ENCODE peak calls at places on chromosomes 12 and 14, in five cellular contexts. One of them, this sample, is unnamed.

GRCh38 chr12:19937161-19937560 is 431.2 kb upstream of the PDE3A start:
- DNase-seq in neuronal stem cell: no peak
- DNase-seq in H1: no peak
- DNase-seq in H9: no peak
- DNase-seq in mesenchymal stem cell: no peak
- DNase-seq in this sample: no peak

GRCh38 chr12:42539696-42540095 is 49.9 kb downstream of the PRICKLE1 start:
- DNase-seq in neuronal stem cell: no peak
- DNase-seq in H9: no peak
- DNase-seq in mesenchymal stem cell: no peak
- DNase-seq in H1: no peak
- DNase-seq in this sample: no peak

GRCh38 chr14:56813143-56813551 is 2.9 kb upstream of the OTX2 start:
- DNase-seq in H1: peak
- DNase-seq in H9: no peak
- DNase-seq in neuronal stem cell: no peak
- DNase-seq in mesenchymal stem cell: no peak
- DNase-seq in this sample: no peak

GRCh38 chr14:75457648-75458165 is 29.9 kb downstream of the JDP2 start:
- DNase-seq in mesenchymal stem cell: no peak
- DNase-seq in H9: no peak
- DNase-seq in H1: no peak
- DNase-seq in neuronal stem cell: no peak
- DNase-seq in this sample: no peak

GRCh38 chr12:95096378-95096777 is 23.0 kb upstream of the NR2C1 start:
- DNase-seq in H9: no peak
- DNase-seq in H1: no peak
- DNase-seq in mesenchymal stem cell: no peak
- DNase-seq in neuronal stem cell: no peak
- DNase-seq in this sample: no peak

GRCh38 chr14:104732355-104732804 is 8.4 kb downstream of the ADSS1 start:
- DNase-seq in H9: no peak
- DNase-seq in mesenchymal stem cell: no peak
- DNase-seq in H1: no peak
- DNase-seq in neuronal stem cell: no peak
- DNase-seq in this sample: no peak

GRCh38 chr14:68325267-68325807 is 467.5 kb downstream of the ZFP36L1 start:
- DNase-seq in neuronal stem cell: no peak
- DNase-seq in H9: no peak
- DNase-seq in H1: no peak
- DNase-seq in mesenchymal stem cell: no peak
- DNase-seq in this sample: no peak

GRCh38 chr14:103519837-103520212 is 2.8 kb downstream of the CKB start:
- DNase-seq in H1: no peak
- DNase-seq in mesenchymal stem cell: no peak
- DNase-seq in H9: no peak
- DNase-seq in neuronal stem cell: no peak
- DNase-seq in this sample: no peak

GRCh38 chr12:94089891-94090290 is 58.5 kb upstream of the PLXNC1 start:
- DNase-seq in H1: no peak
- DNase-seq in neuronal stem cell: no peak
- DNase-seq in mesenchymal stem cell: peak
- DNase-seq in H9: no peak
- DNase-seq in this sample: peak

GRCh38 chr12:55847603-55848329 is 5.0 kb upstream of the MMP19 start:
- DNase-seq in mesenchymal stem cell: peak
- DNase-seq in neuronal stem cell: no peak
- DNase-seq in H1: no peak
- DNase-seq in H9: no peak
- DNase-seq in this sample: peak

GRCh38 chr12:93127107-93127560 is 198.0 kb upstream of the EEA1 start:
- DNase-seq in H9: no peak
- DNase-seq in mesenchymal stem cell: no peak
- DNase-seq in H1: no peak
- DNase-seq in neuronal stem cell: no peak
- DNase-seq in this sample: no peak

GRCh38 chr14:105866841-105867321 is 340.5 kb downstream of the TMEM121 start:
- DNase-seq in neuronal stem cell: no peak
- DNase-seq in mesenchymal stem cell: no peak
- DNase-seq in H1: no peak
- DNase-seq in H9: no peak
- DNase-seq in this sample: no peak

GRCh38 chr14:99989032-99989431 is 76.2 kb upstream of the EVL start:
- DNase-seq in neuronal stem cell: no peak
- DNase-seq in mesenchymal stem cell: no peak
- DNase-seq in H1: no peak
- DNase-seq in H9: no peak
- DNase-seq in this sample: no peak

GRCh38 chr14:77097689-77098469 is at the start of gene CIPC:
- DNase-seq in mesenchymal stem cell: peak
- DNase-seq in neuronal stem cell: peak
- DNase-seq in H9: peak
- DNase-seq in H1: peak
- DNase-seq in this sample: peak
- H2BK5ac ChIP-seq in mesenchymal stem cell: peak
- H2BK5ac ChIP-seq in neuronal stem cell: peak
- H2BK5ac ChIP-seq in H9: no peak
- H2BK5ac ChIP-seq in H1: peak
- H2BK5ac ChIP-seq in this sample: peak

GRCh38 chr12:14238224-14238792 is 127.2 kb upstream of the ATF7IP start:
- DNase-seq in H9: no peak
- DNase-seq in neuronal stem cell: no peak
- DNase-seq in H1: no peak
- DNase-seq in mesenchymal stem cell: peak
- DNase-seq in this sample: peak

GRCh38 chr12:14239935-14240872 is 125.3 kb upstream of the ATF7IP start:
- DNase-seq in mesenchymal stem cell: no peak
- DNase-seq in H1: peak
- DNase-seq in neuronal stem cell: no peak
- DNase-seq in H9: peak
- DNase-seq in this sample: no peak

GRCh38 chr12:14239350-14239934 is 126.0 kb upstream of the ATF7IP start:
- DNase-seq in mesenchymal stem cell: peak
- DNase-seq in neuronal stem cell: no peak
- DNase-seq in H1: peak
- DNase-seq in H9: peak
- DNase-seq in this sample: no peak

GRCh38 chr12:14243941-14244340 is 121.5 kb upstream of the ATF7IP start:
- DNase-seq in mesenchymal stem cell: no peak
- DNase-seq in H9: no peak
- DNase-seq in neuronal stem cell: no peak
- DNase-seq in H1: no peak
- DNase-seq in this sample: no peak

DNA sequence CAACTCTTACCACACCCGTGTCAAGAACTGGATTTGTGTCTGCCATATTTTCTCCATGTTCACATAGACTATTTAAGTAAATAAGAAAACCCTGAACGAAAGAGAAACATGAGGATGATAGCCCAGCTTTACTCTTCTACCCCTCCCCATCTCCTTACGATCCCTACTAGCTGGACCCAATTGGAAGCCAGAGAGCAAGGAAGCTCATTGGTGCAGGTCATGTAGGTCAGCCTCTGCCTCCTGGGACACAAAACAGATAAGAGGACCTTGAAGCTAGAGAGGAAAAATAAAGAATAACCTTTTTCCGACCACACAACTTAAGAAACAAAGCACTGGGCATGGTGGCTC is 124.6 kb upstream of the ATF7IP start:
- DNase-seq in neuronal stem cell: no peak
- DNase-seq in H1: no peak
- DNase-seq in H9: no peak
- DNase-seq in mesenchymal stem cell: no peak
- DNase-seq in this sample: no peak
- H4K91ac ChIP-seq in neuronal stem cell: no peak
- H4K91ac ChIP-seq in H1: no peak
- H4K91ac ChIP-seq in H9: no peak
- H4K91ac ChIP-seq in mesenchymal stem cell: no peak
- H4K91ac ChIP-seq in this sample: no peak

GRCh38 chr14:91418387-91419043 is 895 bp upstream of the CCDC88C start:
- DNase-seq in H1: peak
- DNase-seq in neuronal stem cell: peak
- DNase-seq in H9: peak
- DNase-seq in mesenchymal stem cell: peak
- DNase-seq in this sample: peak
- H3K27ac ChIP-seq in H1: no peak
- H3K27ac ChIP-seq in neuronal stem cell: no peak
- H3K27ac ChIP-seq in H9: no peak
- H3K27ac ChIP-seq in mesenchymal stem cell: no peak
- H3K27ac ChIP-seq in this sample: no peak

DNA sequence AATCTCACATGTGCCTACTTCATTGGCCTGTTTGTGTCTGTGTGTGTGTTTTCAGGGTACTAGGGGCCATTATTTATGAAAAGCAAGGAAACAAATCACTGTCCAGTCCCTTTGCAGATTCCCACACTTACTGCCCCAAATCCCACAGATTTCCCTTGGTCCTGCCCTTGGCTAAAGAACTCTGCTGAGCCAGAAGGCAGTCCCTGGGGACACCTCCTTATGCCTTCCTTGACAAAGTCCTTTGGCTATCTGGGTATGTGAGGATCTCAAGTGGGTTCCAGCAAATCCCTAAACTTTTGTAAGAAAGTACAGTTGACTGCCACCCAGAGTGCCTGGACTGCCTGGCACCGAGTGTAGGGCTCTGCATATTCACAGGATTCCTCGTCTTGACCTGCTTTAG is 388.0 kb downstream of the BCAT1 start:
- DNase-seq in mesenchymal stem cell: peak
- DNase-seq in H9: no peak
- DNase-seq in H1: no peak
- DNase-seq in neuronal stem cell: no peak
- DNase-seq in this sample: no peak
- H2BK5ac ChIP-seq in mesenchymal stem cell: no peak
- H2BK5ac ChIP-seq in H9: no peak
- H2BK5ac ChIP-seq in H1: no peak
- H2BK5ac ChIP-seq in neuronal stem cell: no peak
- H2BK5ac ChIP-seq in this sample: peak

GRCh38 chr12:14258468-14258947 is 107.0 kb upstream of the ATF7IP start:
- DNase-seq in H1: no peak
- DNase-seq in H9: no peak
- DNase-seq in mesenchymal stem cell: no peak
- DNase-seq in neuronal stem cell: no peak
- DNase-seq in this sample: peak

GRCh38 chr12:14257734-14258467 is 107.6 kb upstream of the ATF7IP start:
- DNase-seq in mesenchymal stem cell: peak
- DNase-seq in neuronal stem cell: peak
- DNase-seq in H1: peak
- DNase-seq in H9: peak
- DNase-seq in this sample: peak

GRCh38 chr12:14260011-14260993 is 105.2 kb upstream of the ATF7IP start:
- DNase-seq in mesenchymal stem cell: peak
- DNase-seq in H1: peak
- DNase-seq in H9: peak
- DNase-seq in neuronal stem cell: peak
- DNase-seq in this sample: peak

GRCh38 chr12:14261096-14261495 is 104.4 kb upstream of the ATF7IP start:
- DNase-seq in H1: no peak
- DNase-seq in mesenchymal stem cell: no peak
- DNase-seq in neuronal stem cell: no peak
- DNase-seq in H9: peak
- DNase-seq in this sample: no peak

GRCh38 chr12:14259481-14260010 is 105.9 kb upstream of the ATF7IP start:
- DNase-seq in H1: no peak
- DNase-seq in mesenchymal stem cell: no peak
- DNase-seq in neuronal stem cell: no peak
- DNase-seq in H9: no peak
- DNase-seq in this sample: no peak
- H4K91ac ChIP-seq in H1: peak
- H4K91ac ChIP-seq in mesenchymal stem cell: no peak
- H4K91ac ChIP-seq in neuronal stem cell: no peak
- H4K91ac ChIP-seq in H9: no peak
- H4K91ac ChIP-seq in this sample: peak